ENCODE peak calls at places on chromosomes 12 and 14, in seven cellular contexts. H is GM12865, A is mesothelial cell of epicardium, I is prostate gland, L is natural killer cell, K is astrocyte of the spinal cord, Z is LNCaP clone FGC. Q is an unnamed sample.

GRCh38 chr12:12890815-12891645 is at the start of gene GPRC5A:
- DNase-seq in H (peak; percentile 21), L (peak; percentile 15), K (peak; percentile 98), Z (no peak), I (peak; percentile 81), A (peak; percentile 61), Q (no peak)

GRCh38 chr12:27260746-27261145 is 16.7 kb downstream of the STK38L start:
- DNase-seq in L (no peak), I (no peak), A (no peak), H (no peak), K (peak; percentile 36), Z (peak; percentile 42), Q (no peak)

GRCh38 chr14:69525896-69526295 is 41.4 kb downstream of the PLEKHD1 start:
- DNase-seq in K (no peak), Z (no peak), H (no peak), I (no peak), A (no peak), L (no peak), Q (no peak)

GRCh38 chr12:59839514-59839913 is 243.7 kb downstream of the SLC16A7 start:
- DNase-seq in Z (no peak), K (no peak), H (no peak), L (no peak), A (no peak), I (no peak), Q (no peak)

GRCh38 chr12:64039285-64039871 is 182.7 kb downstream of the KICS2 start:
- DNase-seq in I (peak; percentile 5), A (no peak), Z (peak; percentile 11), L (no peak), K (peak; percentile 76), H (no peak), Q (no peak)

GRCh38 chr14:37048666-37049071 is 123.7 kb downstream of the SLC25A21 start:
- DNase-seq in I (no peak), Z (no peak), A (no peak), H (no peak), L (no peak), K (peak; percentile 50), Q (no peak)

GRCh38 chr14:23428686-23429495 is 6.6 kb downstream of the MYH7 start:
- DNase-seq in K (no peak), I (no peak), A (no peak), H (no peak), Z (no peak), L (no peak), Q (no peak)

GRCh38 chr14:101357559-101358319 is 203.6 kb upstream of the DIO3 start:
- DNase-seq in Z (no peak), I (no peak), H (no peak), K (no peak), L (no peak), A (no peak), Q (no peak)

GRCh38 chr12:50655374-50655921 is 108.5 kb upstream of the ATF1 start:
- DNase-seq in Z (no peak), L (no peak), K (no peak), I (no peak), H (no peak), A (no peak), Q (no peak)

GRCh38 chr12:6689000-6689882 is at the start of gene ZNF384:
- DNase-seq in H (peak; percentile 99), L (peak; percentile 89), I (peak; percentile 99), Z (peak; percentile 98), A (peak; percentile 82), K (peak; percentile 99), Q (peak; percentile 84)

GRCh38 chr12:112473056-112473455 is 54.3 kb downstream of the PTPN11 start:
- DNase-seq in I (no peak), H (peak; percentile 2), A (no peak), Z (no peak), L (no peak), K (no peak), Q (no peak)

GRCh38 chr14:98711453-98711852 is 560.5 kb downstream of the BCL11B start:
- DNase-seq in H (no peak), L (no peak), I (no peak), K (no peak), Z (no peak), A (no peak), Q (no peak)

GRCh38 chr12:52335598-52336262 is 14.5 kb upstream of the KRT83 start:
- DNase-seq in L (no peak), H (no peak), A (no peak), K (no peak), I (no peak), Z (no peak), Q (no peak)

GRCh38 chr12:105219261-105220018 is 16.5 kb downstream of the APPL2 start:
- DNase-seq in K (no peak), A (no peak), H (no peak), L (no peak), I (no peak), Z (no peak), Q (no peak)

GRCh38 chr12:54328595-54329337 is 3.8 kb downstream of the COPZ1 start:
- DNase-seq in H (no peak), A (no peak), L (no peak), Z (no peak), I (no peak), K (no peak), Q (no peak)

GRCh38 chr12:126545411-126545810 is 1480.2 kb downstream of the AACS start:
- DNase-seq in Z (no peak), K (peak; percentile 34), I (no peak), A (no peak), L (no peak), H (no peak), Q (no peak)

GRCh38 chr14:104985675-104986486 is at the start of gene CLBA1:
- DNase-seq in I (peak; percentile 84), L (peak; percentile 83), Z (peak; percentile 52), H (peak; percentile 93), A (peak; percentile 79), K (peak; percentile 90), Q (peak; percentile 88)
- TF ChIP-seq CTCF in I (no peak), L (no peak), Z (no peak), H (no peak), A (no peak), K (no peak), Q (no peak)

GRCh38 chr12:49537709-49538601 is 875 bp upstream of the KCNH3 start:
- DNase-seq in H (no peak), Z (no peak), K (no peak), L (no peak), A (no peak), I (no peak), Q (peak; percentile 44)
- TF ChIP-seq CTCF in H (no peak), Z (no peak), K (no peak), L (no peak), A (no peak), I (no peak), Q (no peak)

DNA sequence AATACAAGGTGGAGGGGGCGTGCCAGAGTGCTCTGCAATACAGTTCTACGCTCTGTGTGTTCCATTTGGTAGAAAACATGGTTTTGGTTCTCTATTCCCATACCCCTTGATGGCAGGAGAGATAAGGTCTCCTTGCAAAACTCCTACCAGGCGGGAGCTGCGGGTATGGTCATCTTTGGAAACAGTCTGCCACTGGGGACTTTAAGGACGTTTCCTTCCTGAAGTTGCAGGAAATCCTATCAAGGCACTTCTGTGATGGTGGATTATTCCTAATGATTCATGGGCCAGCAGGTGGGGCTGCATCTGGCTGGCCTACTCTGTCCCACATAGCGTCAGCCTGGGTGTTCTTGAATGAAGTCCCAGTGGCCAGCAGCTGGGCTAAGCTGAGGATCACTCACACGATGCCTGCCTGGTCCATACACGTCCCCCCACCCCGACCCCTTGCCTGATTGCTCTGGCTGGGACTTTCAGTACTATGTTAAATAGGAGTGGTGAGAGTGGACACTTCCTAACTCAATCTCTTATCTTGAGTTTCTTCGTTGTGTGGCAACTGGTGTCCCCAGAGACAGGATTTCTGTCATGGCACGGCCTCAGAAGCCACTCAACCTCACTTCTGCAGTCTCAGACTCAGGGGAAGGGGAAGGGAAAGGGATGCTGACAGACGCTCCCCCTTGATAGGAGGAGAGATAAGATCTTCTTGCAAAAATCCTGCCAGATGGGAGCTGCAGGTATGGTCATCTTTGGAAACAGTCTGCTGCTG is 61.1 kb upstream of the FKBP4 start:
- DNase-seq in I (no peak), Z (no peak), L (no peak), A (no peak), H (no peak), K (no peak), Q (no peak)
- TF ChIP-seq CTCF in I (no peak), Z (peak; percentile 14), L (no peak), A (no peak), H (no peak), K (no peak), Q (no peak)

GRCh38 chr14:92557544-92557912 is 43.9 kb downstream of the RIN3 start:
- DNase-seq in H (no peak), A (no peak), I (no peak), K (no peak), L (no peak), Z (no peak), Q (no peak)

GRCh38 chr14:92555440-92556111 is 42.0 kb downstream of the RIN3 start:
- DNase-seq in I (no peak), A (no peak), L (no peak), Z (no peak), K (no peak), H (no peak), Q (no peak)

GRCh38 chr14:92558319-92558718 is 44.7 kb downstream of the RIN3 start:
- DNase-seq in H (peak; percentile 54), L (no peak), A (no peak), I (no peak), K (no peak), Z (no peak), Q (no peak)

GRCh38 chr14:92556255-92556741 is 42.7 kb downstream of the RIN3 start:
- DNase-seq in H (no peak), L (no peak), A (no peak), K (no peak), I (no peak), Z (no peak), Q (no peak)

DNA sequence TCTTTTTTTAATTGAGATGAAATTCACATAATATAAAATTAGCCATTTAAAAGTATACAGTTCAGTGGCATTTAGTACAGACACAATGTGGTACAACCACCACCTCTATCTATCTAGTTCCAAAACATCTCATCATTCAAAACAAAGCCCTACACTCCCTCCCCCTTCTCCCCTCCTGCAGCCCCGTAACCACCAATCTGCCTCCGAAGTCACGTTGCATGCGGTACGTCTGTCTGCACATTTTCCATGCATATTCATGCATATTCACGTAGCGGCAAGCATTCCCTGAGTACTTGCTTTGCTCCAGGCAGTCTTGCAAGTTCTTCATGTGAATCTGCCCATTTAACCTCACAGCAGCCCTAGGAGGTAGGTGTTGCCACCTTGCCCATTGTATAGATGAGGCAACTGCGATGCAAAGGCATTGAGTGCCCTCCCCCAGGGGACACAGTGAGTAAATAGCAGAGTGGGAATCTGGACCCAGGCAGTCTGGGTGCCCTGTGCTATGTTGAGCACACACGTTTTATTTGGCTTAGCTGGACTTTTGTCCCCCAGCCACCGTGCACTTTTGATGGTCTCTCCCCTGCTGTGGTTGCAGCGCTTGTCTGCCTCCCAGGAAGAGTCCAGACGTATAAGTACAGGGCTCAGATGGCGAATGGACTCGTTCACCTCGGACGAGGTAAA is 43.4 kb downstream of the RIN3 start:
- DNase-seq in A (no peak), H (no peak), I (no peak), Z (no peak), K (no peak), L (no peak), Q (no peak)
- TF ChIP-seq CTCF in A (no peak), H (no peak), I (no peak), Z (no peak), K (no peak), L (no peak), Q (no peak)

Q was measured in activated B cell treated with CpG ODN at 0.5 μM for 24 hours.